ENCODE peak calls at places on chromosomes 5 and 9, in ten cellular contexts. X is T-helper 1 cell, F is AG08395, V is NCI-H226, S is breast epithelium, A is dermis blood vessel endothelial cell, W is Peyer's patch, J is RWPE1, Y is left ventricle myocardium inferior, O is Calu3. T is an unnamed sample.

GRCh38 chr9:136416427-136416826 is 6.0 kb downstream of the PMPCA start:
- DNase-seq in O (no peak), Y (no peak), J (no peak), S (no peak), X (no peak), V (no peak), F (no peak), A (no peak), W (no peak), T (no peak)

GRCh38 chr5:142110046-142110531 is 1.5 kb downstream of the NDFIP1 start:
- DNase-seq in V (no peak), O (peak), J (peak), S (no peak), X (peak), Y (no peak), W (no peak), A (peak), F (peak), T (no peak)

GRCh38 chr9:113431181-113431580 is 20.6 kb downstream of the C9orf43 start:
- DNase-seq in X (no peak), Y (no peak), A (peak), S (no peak), O (no peak), F (no peak), V (no peak), W (no peak), J (no peak), T (no peak)

GRCh38 chr5:74056789-74057164 is 430.8 kb downstream of the ARHGEF28 start:
- DNase-seq in O (peak), J (peak), V (peak), F (peak), W (no peak), X (no peak), Y (no peak), S (no peak), A (peak), T (no peak)

GRCh38 chr9:87372401-87372851 is 125.2 kb upstream of the DAPK1 start:
- DNase-seq in S (no peak), O (peak), F (no peak), Y (no peak), X (no peak), V (peak), J (no peak), A (no peak), W (no peak), T (no peak)

GRCh38 chr5:39726467-39726866 is 301.7 kb upstream of the DAB2 start:
- DNase-seq in A (no peak), Y (no peak), W (no peak), X (no peak), V (no peak), J (no peak), O (no peak), S (no peak), F (no peak), T (no peak)

GRCh38 chr5:59039296-59040006 is 456.6 kb downstream of the RAB3C start:
- DNase-seq in A (peak), F (peak), J (peak), W (peak), V (peak), X (peak), S (peak), O (peak), Y (peak), T (peak)

GRCh38 chr5:56729488-56729887 is 85.9 kb upstream of the MAP3K1 start:
- DNase-seq in O (no peak), V (no peak), X (no peak), A (no peak), F (no peak), Y (no peak), S (no peak), J (no peak), W (no peak), T (no peak)

GRCh38 chr9:81118416-81118815 is 570.9 kb downstream of the TLE1 start:
- DNase-seq in Y (no peak), V (no peak), W (no peak), S (no peak), A (no peak), J (no peak), O (no peak), X (no peak), F (no peak), T (no peak)

GRCh38 chr9:25472085-25472607 is 206.1 kb downstream of the TUSC1 start:
- DNase-seq in W (no peak), S (no peak), A (no peak), J (no peak), Y (no peak), F (no peak), V (no peak), X (no peak), O (no peak), T (no peak)

GRCh38 chr5:128403350-128403749 is 134.7 kb downstream of the FBN2 start:
- DNase-seq in V (no peak), J (no peak), S (no peak), O (no peak), Y (no peak), A (no peak), F (no peak), X (no peak), W (no peak), T (no peak)

GRCh38 chr9:32411753-32412152 is 27.3 kb downstream of the ACO1 start:
- DNase-seq in W (no peak), A (no peak), X (no peak), O (no peak), J (no peak), F (no peak), S (no peak), Y (no peak), V (no peak), T (no peak)

GRCh38 chr9:123710299-123710698 is 219.6 kb downstream of the DENND1A start:
- DNase-seq in V (peak), F (peak), X (no peak), S (no peak), A (peak), W (no peak), Y (no peak), J (peak), O (no peak), T (no peak)

GRCh38 chr5:175709276-175709781 is 51.5 kb downstream of the HRH2 start:
- DNase-seq in S (no peak), X (no peak), J (no peak), F (no peak), V (no peak), O (no peak), Y (no peak), A (no peak), W (no peak), T (no peak)

GRCh38 chr5:38680094-38680765 is 123.8 kb upstream of the LIFR start:
- DNase-seq in J (no peak), A (no peak), Y (no peak), V (no peak), F (no peak), S (no peak), O (no peak), W (no peak), X (no peak), T (no peak)

GRCh38 chr5:95718738-95719137 is 12.4 kb upstream of the RHOBTB3 start:
- DNase-seq in S (no peak), F (no peak), O (no peak), V (no peak), Y (no peak), J (no peak), X (no peak), A (no peak), W (no peak), T (no peak)

GRCh38 chr9:34546834-34547827 is 24.3 kb upstream of the ENHO start:
- DNase-seq in W (no peak), F (peak), J (peak), V (peak), O (peak), X (peak), Y (peak), A (peak), S (no peak), T (peak)

GRCh38 chr9:107237873-107238272 is 45.2 kb upstream of the RAD23B start:
- DNase-seq in X (peak), Y (no peak), O (no peak), V (no peak), J (no peak), A (no peak), W (no peak), F (peak), S (no peak), T (no peak)

GRCh38 chr5:55857247-55857640 is 6.1 kb downstream of the IL31RA start:
- DNase-seq in Y (no peak), W (no peak), X (no peak), V (no peak), J (no peak), A (no peak), S (no peak), F (no peak), O (no peak), T (no peak)

T was measured in stimulated activated naive CD8-positive, alpha-beta T cell treated with anti-CD3 and anti-CD28 coated beads, Interleukin-15, Interleukin-2, amounts not matched to agents 100 U/mL and 50 U/mL, for 24 hours.